ENCODE peak calls at places on chromosomes 6 and 20, in six cellular contexts. P, Y, C, Q, B and S are unnamed samples.

GRCh38 chr6:156804402-156804801 is 27.2 kb downstream of the ARID1B start:
- DNase-seq in P (no peak), Y (no peak), Q (no peak), C (no peak), B (no peak), S (no peak)

GRCh38 chr6:13586936-13587542 is 12.6 kb downstream of the SIRT5 start:
- DNase-seq in P (no peak), B (no peak), Y (no peak), Q (no peak), C (no peak), S (no peak)

GRCh38 chr6:17130786-17131185 is 28.9 kb downstream of the STMND1 start:
- DNase-seq in P (no peak), Y (no peak), Q (no peak), C (no peak), B (no peak), S (no peak)

GRCh38 chr6:57262901-57263694 is 41.0 kb upstream of the RAB23 start:
- DNase-seq in B (no peak), Y (no peak), Q (no peak), C (no peak), P (no peak), S (no peak)

GRCh38 chr20:34895465-34895864 is 19.1 kb downstream of the ACSS2 start:
- DNase-seq in Y (no peak), P (no peak), Q (no peak), C (no peak), B (no peak), S (no peak)

GRCh38 chr20:61749406-61750075 is 316.1 kb downstream of the TAF4 start:
- DNase-seq in Y (no peak), P (peak; percentile 13), C (no peak), B (no peak), Q (no peak), S (no peak)

GRCh38 chr6:21264288-21264818 is 329.2 kb upstream of the SOX4 start:
- DNase-seq in B (peak; percentile 13), P (no peak), Y (no peak), C (no peak), Q (no peak), S (no peak)

GRCh38 chr6:110067837-110068591 is 89.9 kb downstream of the GPR6 start:
- DNase-seq in Q (no peak), C (no peak), B (no peak), Y (no peak), P (no peak), S (no peak)

GRCh38 chr20:25252686-25253421 is 5.0 kb downstream of the PYGB start:
- DNase-seq in P (no peak), B (peak; percentile 28), Y (no peak), Q (no peak), C (no peak), S (no peak)